ENCODE peak calls at places on chromosomes 16 and 17, in ten cellular contexts. One of them, this sample, is unnamed.

GRCh38 chr17:28626818-28627217 is 12.8 kb upstream of the RSKR start:
- DNase-seq in naive thymus-derived CD4-positive, alpha-beta T cell: no peak
- DNase-seq in neuronal stem cell: no peak
- DNase-seq in CD8-positive, alpha-beta memory T cell: no peak
- DNase-seq in right lobe of liver: no peak
- DNase-seq in mesenchymal stem cell: no peak
- DNase-seq in substantia nigra: no peak
- DNase-seq in body of pancreas: no peak
- DNase-seq in stomach: no peak
- DNase-seq in AG04450: no peak
- DNase-seq in this sample: no peak

GRCh38 chr17:43598359-43599045 is 52.4 kb upstream of the ETV4 start:
- DNase-seq in neuronal stem cell: no peak
- DNase-seq in stomach: no peak
- DNase-seq in naive thymus-derived CD4-positive, alpha-beta T cell: no peak
- DNase-seq in mesenchymal stem cell: no peak
- DNase-seq in body of pancreas: no peak
- DNase-seq in right lobe of liver: no peak
- DNase-seq in AG04450: no peak
- DNase-seq in substantia nigra: no peak
- DNase-seq in CD8-positive, alpha-beta memory T cell: no peak
- DNase-seq in this sample: no peak

GRCh38 chr17:49915670-49916069 is 53.3 kb upstream of the DLX4 start:
- DNase-seq in naive thymus-derived CD4-positive, alpha-beta T cell: no peak
- DNase-seq in CD8-positive, alpha-beta memory T cell: no peak
- DNase-seq in mesenchymal stem cell: no peak
- DNase-seq in substantia nigra: no peak
- DNase-seq in neuronal stem cell: no peak
- DNase-seq in right lobe of liver: no peak
- DNase-seq in stomach: no peak
- DNase-seq in body of pancreas: no peak
- DNase-seq in AG04450: no peak
- DNase-seq in this sample: no peak

GRCh38 chr17:8189041-8189710 is 804 bp downstream of the BORCS6 start:
- DNase-seq in CD8-positive, alpha-beta memory T cell: no peak
- DNase-seq in right lobe of liver: peak
- DNase-seq in neuronal stem cell: no peak
- DNase-seq in mesenchymal stem cell: peak
- DNase-seq in substantia nigra: no peak
- DNase-seq in stomach: peak
- DNase-seq in body of pancreas: peak
- DNase-seq in naive thymus-derived CD4-positive, alpha-beta T cell: peak
- DNase-seq in AG04450: no peak
- DNase-seq in this sample: no peak

GRCh38 chr17:83179378-83179777 is 100.0 kb downstream of the METRNL start:
- DNase-seq in naive thymus-derived CD4-positive, alpha-beta T cell: peak
- DNase-seq in stomach: no peak
- DNase-seq in CD8-positive, alpha-beta memory T cell: no peak
- DNase-seq in mesenchymal stem cell: no peak
- DNase-seq in AG04450: no peak
- DNase-seq in right lobe of liver: peak
- DNase-seq in substantia nigra: no peak
- DNase-seq in neuronal stem cell: no peak
- DNase-seq in body of pancreas: no peak
- DNase-seq in this sample: no peak

GRCh38 chr16:53131363-53132071 is 76.7 kb downstream of the CHD9 start:
- DNase-seq in substantia nigra: no peak
- DNase-seq in AG04450: no peak
- DNase-seq in CD8-positive, alpha-beta memory T cell: peak
- DNase-seq in body of pancreas: peak
- DNase-seq in mesenchymal stem cell: peak
- DNase-seq in naive thymus-derived CD4-positive, alpha-beta T cell: peak
- DNase-seq in neuronal stem cell: no peak
- DNase-seq in stomach: peak
- DNase-seq in right lobe of liver: peak
- DNase-seq in this sample: peak

GRCh38 chr17:48633266-48633816 is 7.2 kb upstream of the HOXB9 start:
- DNase-seq in right lobe of liver: no peak
- DNase-seq in neuronal stem cell: no peak
- DNase-seq in body of pancreas: no peak
- DNase-seq in mesenchymal stem cell: no peak
- DNase-seq in CD8-positive, alpha-beta memory T cell: no peak
- DNase-seq in naive thymus-derived CD4-positive, alpha-beta T cell: no peak
- DNase-seq in stomach: no peak
- DNase-seq in substantia nigra: no peak
- DNase-seq in AG04450: no peak
- DNase-seq in this sample: no peak

GRCh38 chr16:10617662-10618420 is 37.4 kb upstream of the EMP2 start:
- DNase-seq in body of pancreas: no peak
- DNase-seq in stomach: no peak
- DNase-seq in naive thymus-derived CD4-positive, alpha-beta T cell: no peak
- DNase-seq in right lobe of liver: no peak
- DNase-seq in neuronal stem cell: no peak
- DNase-seq in AG04450: no peak
- DNase-seq in CD8-positive, alpha-beta memory T cell: no peak
- DNase-seq in substantia nigra: no peak
- DNase-seq in mesenchymal stem cell: no peak
- DNase-seq in this sample: peak

GRCh38 chr17:32609085-32609484 is 122.3 kb downstream of the CDK5R1 start:
- DNase-seq in AG04450: no peak
- DNase-seq in CD8-positive, alpha-beta memory T cell: peak
- DNase-seq in body of pancreas: peak
- DNase-seq in naive thymus-derived CD4-positive, alpha-beta T cell: peak
- DNase-seq in neuronal stem cell: no peak
- DNase-seq in mesenchymal stem cell: no peak
- DNase-seq in stomach: peak
- DNase-seq in right lobe of liver: peak
- DNase-seq in substantia nigra: no peak
- DNase-seq in this sample: no peak

GRCh38 chr17:6476834-6477210 is 32.6 kb downstream of the PIMREG start:
- DNase-seq in CD8-positive, alpha-beta memory T cell: no peak
- DNase-seq in AG04450: no peak
- DNase-seq in substantia nigra: no peak
- DNase-seq in body of pancreas: no peak
- DNase-seq in mesenchymal stem cell: no peak
- DNase-seq in neuronal stem cell: no peak
- DNase-seq in stomach: no peak
- DNase-seq in naive thymus-derived CD4-positive, alpha-beta T cell: no peak
- DNase-seq in right lobe of liver: no peak
- DNase-seq in this sample: no peak
- H3K27ac ChIP-seq in CD8-positive, alpha-beta memory T cell: no peak
- H3K27ac ChIP-seq in AG04450: no peak
- H3K27ac ChIP-seq in substantia nigra: no peak
- H3K27ac ChIP-seq in body of pancreas: no peak
- H3K27ac ChIP-seq in mesenchymal stem cell: no peak
- H3K27ac ChIP-seq in neuronal stem cell: no peak
- H3K27ac ChIP-seq in stomach: no peak
- H3K27ac ChIP-seq in naive thymus-derived CD4-positive, alpha-beta T cell: no peak
- H3K27ac ChIP-seq in right lobe of liver: no peak
- H3K27ac ChIP-seq in this sample: no peak

DNA sequence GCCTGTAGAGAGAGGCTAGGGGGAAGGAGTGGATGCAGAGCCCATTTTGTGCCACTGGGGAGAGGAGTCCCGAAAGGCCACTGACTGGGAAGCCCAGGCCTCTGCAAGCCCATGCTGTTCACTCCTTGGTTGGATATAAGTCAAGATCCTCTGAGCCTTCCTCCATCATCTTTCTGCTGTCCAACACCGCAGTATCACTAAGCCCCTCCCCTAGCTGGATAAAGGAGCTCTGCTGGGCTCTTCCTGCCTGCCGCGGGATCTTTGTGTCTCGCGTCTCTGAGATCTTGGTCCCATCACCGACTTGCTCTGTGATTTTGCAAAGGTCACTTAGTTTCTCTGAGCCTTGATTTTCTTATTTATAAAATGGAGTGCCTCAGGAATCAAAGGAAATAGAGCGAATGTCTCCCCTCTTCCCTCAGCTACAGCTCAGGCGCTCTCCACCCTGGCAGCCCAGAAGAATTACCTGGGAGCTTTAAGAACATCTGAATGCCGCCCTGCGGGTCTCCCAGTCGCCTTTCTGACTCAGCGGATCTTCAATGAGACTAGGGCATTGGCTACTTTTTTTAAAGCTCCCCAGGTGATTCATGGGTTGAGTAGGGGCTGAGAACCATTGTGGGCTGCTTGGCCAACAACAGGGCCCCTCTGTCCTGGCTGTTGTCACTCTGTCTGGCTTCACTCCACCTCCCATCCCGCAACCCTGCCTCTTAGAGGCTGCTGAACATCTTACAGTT is 25.2 kb upstream of the TMEM220 start:
- DNase-seq in neuronal stem cell: no peak
- DNase-seq in stomach: no peak
- DNase-seq in CD8-positive, alpha-beta memory T cell: no peak
- DNase-seq in substantia nigra: no peak
- DNase-seq in body of pancreas: no peak
- DNase-seq in mesenchymal stem cell: no peak
- DNase-seq in AG04450: no peak
- DNase-seq in right lobe of liver: no peak
- DNase-seq in naive thymus-derived CD4-positive, alpha-beta T cell: no peak
- DNase-seq in this sample: no peak
- H3K27ac ChIP-seq in neuronal stem cell: no peak
- H3K27ac ChIP-seq in stomach: peak
- H3K27ac ChIP-seq in CD8-positive, alpha-beta memory T cell: no peak
- H3K27ac ChIP-seq in substantia nigra: no peak
- H3K27ac ChIP-seq in body of pancreas: no peak
- H3K27ac ChIP-seq in mesenchymal stem cell: no peak
- H3K27ac ChIP-seq in AG04450: no peak
- H3K27ac ChIP-seq in right lobe of liver: no peak
- H3K27ac ChIP-seq in naive thymus-derived CD4-positive, alpha-beta T cell: no peak
- H3K27ac ChIP-seq in this sample: no peak

GRCh38 chr16:84983308-84983707 is 28.0 kb downstream of the ZDHHC7 start:
- DNase-seq in neuronal stem cell: no peak
- DNase-seq in naive thymus-derived CD4-positive, alpha-beta T cell: no peak
- DNase-seq in substantia nigra: no peak
- DNase-seq in AG04450: no peak
- DNase-seq in CD8-positive, alpha-beta memory T cell: no peak
- DNase-seq in right lobe of liver: no peak
- DNase-seq in body of pancreas: no peak
- DNase-seq in stomach: no peak
- DNase-seq in mesenchymal stem cell: no peak
- DNase-seq in this sample: no peak

GRCh38 chr16:84986879-84987278 is 24.5 kb downstream of the ZDHHC7 start:
- DNase-seq in CD8-positive, alpha-beta memory T cell: no peak
- DNase-seq in body of pancreas: no peak
- DNase-seq in mesenchymal stem cell: no peak
- DNase-seq in naive thymus-derived CD4-positive, alpha-beta T cell: no peak
- DNase-seq in stomach: no peak
- DNase-seq in neuronal stem cell: no peak
- DNase-seq in AG04450: no peak
- DNase-seq in substantia nigra: no peak
- DNase-seq in right lobe of liver: no peak
- DNase-seq in this sample: no peak

GRCh38 chr16:84986102-84986501 is 25.2 kb downstream of the ZDHHC7 start:
- DNase-seq in body of pancreas: no peak
- DNase-seq in right lobe of liver: no peak
- DNase-seq in stomach: peak
- DNase-seq in AG04450: no peak
- DNase-seq in naive thymus-derived CD4-positive, alpha-beta T cell: no peak
- DNase-seq in CD8-positive, alpha-beta memory T cell: no peak
- DNase-seq in neuronal stem cell: no peak
- DNase-seq in substantia nigra: no peak
- DNase-seq in mesenchymal stem cell: no peak
- DNase-seq in this sample: no peak

GRCh38 chr16:84982434-84982833 is 28.9 kb downstream of the ZDHHC7 start:
- DNase-seq in substantia nigra: no peak
- DNase-seq in body of pancreas: peak
- DNase-seq in right lobe of liver: no peak
- DNase-seq in mesenchymal stem cell: no peak
- DNase-seq in neuronal stem cell: no peak
- DNase-seq in CD8-positive, alpha-beta memory T cell: no peak
- DNase-seq in naive thymus-derived CD4-positive, alpha-beta T cell: no peak
- DNase-seq in AG04450: no peak
- DNase-seq in stomach: peak
- DNase-seq in this sample: no peak

DNA sequence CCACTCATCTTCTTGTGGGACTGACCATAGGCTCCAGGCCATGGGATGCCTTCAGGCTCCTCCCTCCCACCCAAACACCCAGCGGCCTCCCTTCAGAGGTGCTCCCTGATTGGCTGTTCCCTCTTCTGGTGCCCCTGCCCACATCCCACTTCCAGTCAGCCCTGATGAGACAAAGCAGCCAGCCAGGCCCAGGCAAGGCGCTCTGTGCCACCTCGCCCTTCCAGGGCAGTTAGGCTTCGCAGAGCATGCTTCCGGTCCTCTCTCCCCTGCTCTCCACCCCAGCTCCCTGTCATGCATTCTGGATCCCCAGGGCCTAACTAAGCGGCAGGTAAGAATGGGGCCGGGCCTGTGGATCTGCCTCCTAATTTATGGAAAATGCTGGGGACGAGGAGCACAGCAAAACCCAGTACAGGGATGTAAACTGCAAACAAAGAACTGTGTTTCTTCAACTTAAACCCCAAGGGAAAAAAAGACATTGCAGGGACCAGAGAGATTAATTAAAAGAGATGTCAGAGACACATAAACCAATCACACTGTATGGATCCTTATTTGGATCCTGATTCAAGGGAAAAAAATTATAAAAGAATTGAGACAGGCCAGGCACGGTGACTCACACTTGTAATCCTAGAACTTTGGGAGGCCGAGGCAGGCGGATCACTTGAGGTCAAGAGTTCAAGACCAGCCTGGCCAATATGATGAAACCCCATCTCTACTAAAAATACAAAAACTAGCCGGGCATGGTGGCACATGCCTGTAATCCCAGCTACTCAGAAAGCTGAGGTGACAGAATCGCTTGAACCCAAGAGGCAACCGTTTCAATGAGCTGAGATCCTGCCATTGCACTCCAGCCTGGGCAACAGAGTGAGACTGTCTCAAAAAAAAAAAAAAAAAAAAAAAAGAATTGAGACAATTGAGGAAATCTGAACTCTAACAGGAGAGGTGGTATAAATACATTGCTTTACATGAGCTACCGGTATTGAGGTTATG is 26.0 kb downstream of the ZDHHC7 start:
- DNase-seq in CD8-positive, alpha-beta memory T cell: no peak
- DNase-seq in mesenchymal stem cell: peak
- DNase-seq in AG04450: peak
- DNase-seq in stomach: no peak
- DNase-seq in naive thymus-derived CD4-positive, alpha-beta T cell: no peak
- DNase-seq in right lobe of liver: no peak
- DNase-seq in substantia nigra: no peak
- DNase-seq in body of pancreas: no peak
- DNase-seq in neuronal stem cell: no peak
- DNase-seq in this sample: no peak
- H3K27ac ChIP-seq in CD8-positive, alpha-beta memory T cell: no peak
- H3K27ac ChIP-seq in mesenchymal stem cell: peak
- H3K27ac ChIP-seq in AG04450: peak
- H3K27ac ChIP-seq in stomach: peak
- H3K27ac ChIP-seq in naive thymus-derived CD4-positive, alpha-beta T cell: no peak
- H3K27ac ChIP-seq in right lobe of liver: no peak
- H3K27ac ChIP-seq in substantia nigra: no peak
- H3K27ac ChIP-seq in body of pancreas: peak
- H3K27ac ChIP-seq in neuronal stem cell: no peak
- H3K27ac ChIP-seq in this sample: no peak

DNA sequence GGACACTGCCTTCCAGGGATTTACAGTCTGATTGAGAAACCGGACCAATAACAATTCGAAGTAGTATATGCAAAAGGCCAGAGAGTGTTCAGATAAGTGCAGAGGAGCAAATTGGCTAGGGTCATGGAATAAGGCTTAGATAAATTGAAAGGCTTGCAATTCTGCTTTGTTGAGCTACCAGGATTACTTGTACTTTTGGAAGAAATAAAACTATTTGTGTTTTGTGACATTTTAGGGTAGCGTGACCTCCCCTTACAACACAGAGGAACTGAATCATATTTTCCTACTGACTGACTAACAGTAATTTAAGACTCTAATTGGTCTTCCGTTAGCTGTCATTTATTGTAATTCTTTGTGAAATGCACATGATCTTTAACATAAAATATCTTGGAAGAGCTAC is 104.7 kb downstream of the PITPNC1 start:
- DNase-seq in substantia nigra: no peak
- DNase-seq in naive thymus-derived CD4-positive, alpha-beta T cell: no peak
- DNase-seq in mesenchymal stem cell: peak
- DNase-seq in stomach: no peak
- DNase-seq in right lobe of liver: no peak
- DNase-seq in CD8-positive, alpha-beta memory T cell: no peak
- DNase-seq in AG04450: no peak
- DNase-seq in neuronal stem cell: no peak
- DNase-seq in body of pancreas: no peak
- DNase-seq in this sample: no peak
- H3K27ac ChIP-seq in substantia nigra: no peak
- H3K27ac ChIP-seq in naive thymus-derived CD4-positive, alpha-beta T cell: no peak
- H3K27ac ChIP-seq in mesenchymal stem cell: no peak
- H3K27ac ChIP-seq in stomach: no peak
- H3K27ac ChIP-seq in right lobe of liver: no peak
- H3K27ac ChIP-seq in CD8-positive, alpha-beta memory T cell: no peak
- H3K27ac ChIP-seq in AG04450: no peak
- H3K27ac ChIP-seq in neuronal stem cell: no peak
- H3K27ac ChIP-seq in body of pancreas: no peak
- H3K27ac ChIP-seq in this sample: no peak

This sample was measured in caudate nucleus.